ENCODE peak calls at places on chromosomes 12 and 14, in four cellular contexts. One of them, this sample, is unnamed.

GRCh38 chr12:1494856-1495255 is 99.5 kb downstream of the FBXL14 start:
- DNase-seq in HepG2: no peak
- DNase-seq in K562: no peak
- DNase-seq in endothelial cell of umbilical vein: no peak
- DNase-seq in this sample: no peak

GRCh38 chr14:61647704-61648103 is 47.6 kb upstream of the HIF1A start:
- DNase-seq in HepG2: no peak
- DNase-seq in K562: no peak
- DNase-seq in endothelial cell of umbilical vein: no peak
- DNase-seq in this sample: no peak

GRCh38 chr12:65534105-65534841 is 255.8 kb downstream of the MSRB3 start:
- DNase-seq in HepG2: no peak
- DNase-seq in K562: no peak
- DNase-seq in endothelial cell of umbilical vein: peak; percentile 70
- DNase-seq in this sample: no peak

GRCh38 chr14:28163261-28163660 is 603.3 kb upstream of the FOXG1 start:
- DNase-seq in HepG2: no peak
- DNase-seq in K562: no peak
- DNase-seq in endothelial cell of umbilical vein: no peak
- DNase-seq in this sample: no peak

GRCh38 chr14:32469388-32470160 is 140.5 kb downstream of the AKAP6 start:
- DNase-seq in HepG2: peak; percentile 63
- DNase-seq in K562: peak; percentile 7
- DNase-seq in endothelial cell of umbilical vein: peak; percentile 62
- DNase-seq in this sample: peak; percentile 37

GRCh38 chr12:84955298-84955697 is 42.7 kb upstream of the SLC6A15 start:
- DNase-seq in HepG2: no peak
- DNase-seq in K562: no peak
- DNase-seq in endothelial cell of umbilical vein: no peak
- DNase-seq in this sample: no peak

GRCh38 chr14:94707494-94707893 is 62.4 kb downstream of the GSC start:
- DNase-seq in HepG2: no peak
- DNase-seq in K562: no peak
- DNase-seq in endothelial cell of umbilical vein: no peak
- DNase-seq in this sample: no peak

GRCh38 chr12:53325539-53326061 is 4.2 kb upstream of the AAAS start:
- DNase-seq in HepG2: peak; percentile 35
- DNase-seq in K562: no peak
- DNase-seq in endothelial cell of umbilical vein: peak; percentile 20
- DNase-seq in this sample: peak; percentile 49

GRCh38 chr14:61561657-61562276 is 133.5 kb upstream of the HIF1A start:
- DNase-seq in HepG2: peak; percentile 94
- DNase-seq in K562: no peak
- DNase-seq in endothelial cell of umbilical vein: peak; percentile 99
- DNase-seq in this sample: peak; percentile 56

GRCh38 chr14:92755495-92755894 is 7.1 kb upstream of the LGMN start:
- DNase-seq in HepG2: no peak
- DNase-seq in K562: no peak
- DNase-seq in endothelial cell of umbilical vein: no peak
- DNase-seq in this sample: no peak

GRCh38 chr12:6540181-6540877 is 6.0 kb downstream of the GAPDH start:
- DNase-seq in HepG2: no peak
- DNase-seq in K562: peak; percentile 60
- DNase-seq in endothelial cell of umbilical vein: peak; percentile 73
- DNase-seq in this sample: peak; percentile 95

GRCh38 chr14:65720743-65721142 is 308.2 kb downstream of the FUT8 start:
- DNase-seq in HepG2: peak; percentile 3
- DNase-seq in K562: no peak
- DNase-seq in endothelial cell of umbilical vein: no peak
- DNase-seq in this sample: no peak

GRCh38 chr12:113413488-113413939 is 8.7 kb upstream of the SDSL start:
- DNase-seq in HepG2: peak; percentile 56
- DNase-seq in K562: no peak
- DNase-seq in endothelial cell of umbilical vein: no peak
- DNase-seq in this sample: peak; percentile 76

GRCh38 chr14:50524071-50524470 is 8.3 kb downstream of the MAP4K5 start:
- DNase-seq in HepG2: no peak
- DNase-seq in K562: no peak
- DNase-seq in endothelial cell of umbilical vein: no peak
- DNase-seq in this sample: no peak

GRCh38 chr14:23091294-23092225 is 3.4 kb downstream of the ACIN1 start:
- DNase-seq in HepG2: no peak
- DNase-seq in K562: no peak
- DNase-seq in endothelial cell of umbilical vein: no peak
- DNase-seq in this sample: no peak

GRCh38 chr12:53191096-53191884 is 10.6 kb upstream of the CSAD start:
- DNase-seq in HepG2: no peak
- DNase-seq in K562: no peak
- DNase-seq in endothelial cell of umbilical vein: no peak
- DNase-seq in this sample: no peak

GRCh38 chr12:95547522-95548055 is 3.7 kb downstream of the USP44 start:
- DNase-seq in HepG2: no peak
- DNase-seq in K562: no peak
- DNase-seq in endothelial cell of umbilical vein: no peak
- DNase-seq in this sample: no peak

GRCh38 chr12:123101467-123102004 is 49.4 kb downstream of the PITPNM2 start:
- DNase-seq in HepG2: no peak
- DNase-seq in K562: no peak
- DNase-seq in endothelial cell of umbilical vein: no peak
- DNase-seq in this sample: peak; percentile 80

GRCh38 chr12:39620664-39621658 is 1.4 kb upstream of the ABCD2 start:
- DNase-seq in HepG2: no peak
- DNase-seq in K562: no peak
- DNase-seq in endothelial cell of umbilical vein: no peak
- DNase-seq in this sample: no peak

GRCh38 chr12:16583991-16584745 is 21.8 kb downstream of the LMO3 start:
- DNase-seq in HepG2: no peak
- DNase-seq in K562: no peak
- DNase-seq in endothelial cell of umbilical vein: no peak
- DNase-seq in this sample: no peak

GRCh38 chr12:114238808-114239207 is 167.1 kb downstream of the TBX5 start:
- DNase-seq in HepG2: no peak
- DNase-seq in K562: no peak
- DNase-seq in endothelial cell of umbilical vein: no peak
- DNase-seq in this sample: no peak

GRCh38 chr12:133058203-133059125 is 21.2 kb downstream of the ZNF84 start:
- DNase-seq in HepG2: no peak
- DNase-seq in K562: no peak
- DNase-seq in endothelial cell of umbilical vein: peak; percentile 6
- DNase-seq in this sample: peak; percentile 51

GRCh38 chr14:70821581-70821915 is 12.2 kb upstream of the MAP3K9 start:
- DNase-seq in HepG2: no peak
- DNase-seq in K562: no peak
- DNase-seq in endothelial cell of umbilical vein: no peak
- DNase-seq in this sample: no peak

GRCh38 chr12:42625611-42626010 is 36.1 kb upstream of the PRICKLE1 start:
- DNase-seq in HepG2: no peak
- DNase-seq in K562: peak; percentile 20
- DNase-seq in endothelial cell of umbilical vein: peak; percentile 22
- DNase-seq in this sample: no peak

GRCh38 chr12:19572920-19573558 is 133.7 kb downstream of the AEBP2 start:
- DNase-seq in HepG2: peak; percentile 45
- DNase-seq in K562: peak; percentile 18
- DNase-seq in endothelial cell of umbilical vein: peak; percentile 69
- DNase-seq in this sample: peak; percentile 87

GRCh38 chr14:87066221-87066817 is 926.7 kb downstream of the GALC start:
- DNase-seq in HepG2: peak; percentile 3
- DNase-seq in K562: no peak
- DNase-seq in endothelial cell of umbilical vein: no peak
- DNase-seq in this sample: peak; percentile 7

GRCh38 chr12:75853621-75854020 is 178.0 kb downstream of the PHLDA1 start:
- DNase-seq in HepG2: no peak
- DNase-seq in K562: no peak
- DNase-seq in endothelial cell of umbilical vein: no peak
- DNase-seq in this sample: peak; percentile 30

GRCh38 chr12:14777271-14777670 is 26.0 kb downstream of the WBP11 start:
- DNase-seq in HepG2: peak; percentile 77
- DNase-seq in K562: no peak
- DNase-seq in endothelial cell of umbilical vein: no peak
- DNase-seq in this sample: no peak

DNA sequence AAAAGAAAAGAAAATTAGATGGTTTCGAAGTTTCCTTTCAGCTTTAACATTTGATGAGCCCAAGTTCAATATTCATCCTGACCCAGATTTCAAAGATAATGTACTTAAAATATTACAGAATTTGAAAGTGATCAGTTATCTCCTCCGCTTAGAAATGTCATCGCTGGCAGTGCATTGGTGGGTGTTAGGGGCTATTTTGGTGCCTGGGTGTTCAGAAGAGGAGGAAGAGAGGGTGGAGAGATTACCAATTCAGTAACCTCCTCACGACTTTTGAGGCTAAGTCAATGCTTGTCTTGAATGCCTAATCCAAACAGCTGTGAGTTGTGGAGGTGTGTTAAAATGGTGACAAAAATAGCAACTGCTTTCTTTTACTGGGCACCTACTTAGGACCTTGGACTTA is 13.8 kb upstream of the DGLUCY start:
- DNase-seq in HepG2: no peak
- DNase-seq in K562: no peak
- DNase-seq in endothelial cell of umbilical vein: no peak
- DNase-seq in this sample: no peak
- TF ChIP-seq MYC in HepG2: no peak
- TF ChIP-seq MYC in K562: no peak
- TF ChIP-seq MYC in endothelial cell of umbilical vein: no peak
- TF ChIP-seq MYC in this sample: no peak

DNA sequence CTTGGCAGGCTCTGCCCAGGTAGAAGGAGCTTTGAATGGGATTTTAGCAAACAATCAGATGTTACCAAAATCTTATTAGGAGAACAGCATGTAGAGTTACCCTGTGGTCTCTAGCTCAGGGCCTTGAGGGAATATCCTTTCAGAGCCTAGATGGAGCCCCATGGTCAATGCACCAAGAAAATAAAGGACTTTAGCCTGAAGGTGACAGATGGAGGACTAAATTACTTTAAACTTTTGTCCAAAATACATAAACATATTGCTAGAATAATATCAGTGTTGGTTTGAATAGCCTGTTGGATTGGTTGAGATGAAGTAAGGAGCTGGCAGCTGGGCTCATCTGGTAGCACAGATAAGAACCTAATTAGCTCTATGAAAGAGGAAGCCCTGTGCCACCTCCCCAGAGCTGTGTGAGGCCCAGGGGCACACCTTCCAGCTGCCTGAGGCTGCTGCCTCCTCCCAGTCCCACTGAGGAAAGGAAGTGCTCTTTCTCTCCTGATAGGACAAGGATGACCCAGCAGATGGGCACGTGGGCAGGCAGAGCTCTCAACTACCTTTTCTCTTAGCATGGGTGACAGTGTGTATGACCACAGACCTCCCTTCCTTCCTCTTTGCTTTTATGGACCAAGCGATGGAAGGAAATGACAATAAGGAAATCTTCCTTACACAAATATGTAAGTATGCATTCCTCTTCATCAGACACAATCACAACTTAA is 127.4 kb upstream of the AMIGO2 start:
- DNase-seq in HepG2: no peak
- DNase-seq in K562: no peak
- DNase-seq in endothelial cell of umbilical vein: peak; percentile 5
- DNase-seq in this sample: peak; percentile 98
- TF ChIP-seq POLR2A in HepG2: no peak
- TF ChIP-seq POLR2A in K562: no peak
- TF ChIP-seq POLR2A in endothelial cell of umbilical vein: no peak
- TF ChIP-seq POLR2A in this sample: no peak

DNA sequence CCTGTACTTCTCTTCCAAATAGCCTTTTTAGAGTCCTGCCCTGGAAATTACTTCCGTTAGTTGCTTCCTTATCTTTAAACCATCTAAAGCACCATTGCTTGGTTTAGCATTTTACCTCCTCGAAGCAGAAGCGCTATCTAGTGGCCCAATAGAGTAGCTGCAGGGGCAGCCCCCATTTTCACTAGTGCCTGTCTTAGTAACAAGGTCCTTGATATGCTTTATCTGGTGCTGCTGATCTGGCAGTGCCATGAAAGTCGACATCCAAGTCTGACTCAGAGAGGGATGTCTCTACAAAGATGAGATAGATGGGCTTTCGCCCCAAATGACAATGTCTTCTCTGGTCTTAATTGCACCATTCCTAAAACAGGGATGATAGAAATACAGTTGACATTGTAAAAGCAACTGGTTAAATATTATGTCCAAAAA is 25.0 kb upstream of the CIT start:
- DNase-seq in HepG2: peak; percentile 57
- DNase-seq in K562: peak; percentile 77
- DNase-seq in endothelial cell of umbilical vein: peak; percentile 79
- DNase-seq in this sample: peak; percentile 88
- TF ChIP-seq MAX in HepG2: no peak
- TF ChIP-seq MAX in K562: no peak
- TF ChIP-seq MAX in endothelial cell of umbilical vein: no peak
- TF ChIP-seq MAX in this sample: no peak

GRCh38 chr14:53979747-53980642 is 23.4 kb upstream of the BMP4 start:
- DNase-seq in HepG2: peak; percentile 97
- DNase-seq in K562: no peak
- DNase-seq in endothelial cell of umbilical vein: no peak
- DNase-seq in this sample: no peak
- TF ChIP-seq MYC in HepG2: peak; percentile 68
- TF ChIP-seq MYC in K562: no peak
- TF ChIP-seq MYC in endothelial cell of umbilical vein: no peak
- TF ChIP-seq MYC in this sample: no peak

GRCh38 chr14:74248036-74248435 is 8.8 kb downstream of the VSX2 start:
- DNase-seq in HepG2: no peak
- DNase-seq in K562: no peak
- DNase-seq in endothelial cell of umbilical vein: no peak
- DNase-seq in this sample: no peak
- TF ChIP-seq POLR2A in HepG2: no peak
- TF ChIP-seq POLR2A in K562: no peak
- TF ChIP-seq POLR2A in endothelial cell of umbilical vein: no peak
- TF ChIP-seq POLR2A in this sample: no peak

DNA sequence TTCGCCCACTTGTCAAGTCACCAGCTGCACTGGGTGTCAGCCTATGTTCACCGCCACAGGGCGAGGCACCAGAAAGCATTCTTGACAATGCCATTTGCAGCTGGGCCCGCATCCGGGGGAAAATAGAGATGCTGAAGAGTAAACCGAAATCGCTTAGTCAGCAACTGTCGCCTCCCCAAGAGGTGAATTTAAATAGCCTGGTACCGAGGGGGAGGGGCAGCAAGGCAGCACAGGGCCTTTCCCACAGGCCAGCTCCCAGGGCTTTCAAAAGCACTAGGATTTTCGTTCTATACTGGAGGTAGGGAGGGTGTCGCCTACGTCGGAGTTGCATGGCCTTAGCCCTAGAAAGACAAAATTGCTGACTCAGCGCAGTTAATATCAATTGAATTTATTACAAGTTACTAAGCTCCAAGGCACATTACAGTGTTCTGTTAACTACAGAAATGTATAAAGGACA is 4.3 kb downstream of the IRF2BPL start:
- DNase-seq in HepG2: peak; percentile 66
- DNase-seq in K562: peak; percentile 36
- DNase-seq in endothelial cell of umbilical vein: no peak
- DNase-seq in this sample: no peak
- TF ChIP-seq MAX in HepG2: no peak
- TF ChIP-seq MAX in K562: no peak
- TF ChIP-seq MAX in endothelial cell of umbilical vein: no peak
- TF ChIP-seq MAX in this sample: no peak

GRCh38 chr14:102046337-102047278 is 40.2 kb downstream of the HSP90AA1 start:
- DNase-seq in HepG2: peak; percentile 70
- DNase-seq in K562: peak; percentile 81
- DNase-seq in endothelial cell of umbilical vein: peak; percentile 15
- DNase-seq in this sample: peak; percentile 64
- TF ChIP-seq MYC in HepG2: no peak
- TF ChIP-seq MYC in K562: no peak
- TF ChIP-seq MYC in endothelial cell of umbilical vein: no peak
- TF ChIP-seq MYC in this sample: no peak